ENCODE peak calls at places on chromosomes 2 and 18, in four cellular contexts. K is NCI-H2171, S is heart left ventricle, P is cardiac septum. A is an unnamed sample.

GRCh38 chr2:85674417-85674816 is 6.4 kb upstream of the SFTPB start:
- DNase-seq in K (no peak), S (no peak), P (no peak), A (no peak)

GRCh38 chr2:127661072-127661618 is 14.2 kb downstream of the LIMS2 start:
- DNase-seq in K (no peak), S (no peak), P (peak; percentile 61), A (no peak)

GRCh38 chr2:132550945-132551344 is 119.1 kb downstream of the LYPD1 start:
- DNase-seq in K (no peak), S (no peak), P (no peak), A (no peak)

GRCh38 chr18:8507361-8507760 is 101.9 kb upstream of the RAB12 start:
- DNase-seq in K (no peak), S (no peak), P (no peak), A (no peak)

GRCh38 chr2:110807520-110807919 is 75.1 kb downstream of the ACOXL start:
- DNase-seq in K (peak; percentile 59), S (no peak), P (no peak), A (peak; percentile 61)

GRCh38 chr2:240456607-240457222 is 21.3 kb downstream of the GPC1 start:
- DNase-seq in K (no peak), S (no peak), P (no peak), A (peak; percentile 2)

GRCh38 chr2:10132043-10132575 is 9.6 kb downstream of the RRM2 start:
- DNase-seq in K (no peak), S (no peak), P (no peak), A (no peak)

GRCh38 chr2:224999784-225000183 is 42.5 kb downstream of the DOCK10 start:
- DNase-seq in K (no peak), S (no peak), P (no peak), A (no peak)

GRCh38 chr18:26771524-26771923 is 94.0 kb downstream of the AQP4 start:
- DNase-seq in K (no peak), S (no peak), P (no peak), A (no peak)

GRCh38 chr2:53473236-53473635 is 294.4 kb upstream of the CHAC2 start:
- DNase-seq in K (no peak), S (no peak), P (no peak), A (no peak)

GRCh38 chr18:42807852-42808251 is 307.6 kb downstream of the RIT2 start:
- DNase-seq in K (no peak), S (no peak), P (no peak), A (no peak)

GRCh38 chr2:140064241-140064640 is 1284.1 kb upstream of the NXPH2 start:
- DNase-seq in K (no peak), S (no peak), P (no peak), A (no peak)

GRCh38 chr18:23722646-23723045 is 33.4 kb downstream of the LAMA3 start:
- DNase-seq in K (no peak), S (no peak), P (no peak), A (no peak)

GRCh38 chr18:49677762-49678398 is 116.0 kb downstream of the LIPG start:
- DNase-seq in K (peak; percentile 68), S (no peak), P (no peak), A (no peak)

GRCh38 chr2:235849489-235849888 is 318.7 kb downstream of the GBX2 start:
- DNase-seq in K (no peak), S (no peak), P (peak; percentile 31), A (no peak)

GRCh38 chr2:165675551-165675968 is 118.5 kb downstream of the GALNT3 start:
- DNase-seq in K (no peak), S (no peak), P (no peak), A (no peak)

GRCh38 chr2:44768438-44769236 is 172.9 kb upstream of the SIX3 start:
- DNase-seq in K (peak; percentile 11), S (no peak), P (no peak), A (no peak)

GRCh38 chr2:187297806-187298205 is 150.2 kb downstream of the CALCRL start:
- DNase-seq in K (no peak), S (no peak), P (no peak), A (no peak)

GRCh38 chr18:46899274-46899948 is 17.9 kb downstream of the PIAS2 start:
- DNase-seq in K (no peak), S (no peak), P (no peak), A (no peak)

GRCh38 chr2:15720561-15721307 is 129.1 kb downstream of the DDX1 start:
- DNase-seq in K (no peak), S (no peak), P (no peak), A (no peak)

GRCh38 chr2:105324732-105325131 is 4.8 kb downstream of the TGFBRAP1 start:
- DNase-seq in K (no peak), S (no peak), P (no peak), A (no peak)